ENCODE peak calls at places on chromosome 9, in five cellular contexts. L is esophagus squamous epithelium, Q is BJ, P is upper lobe of left lung, W is HCT116. Y is an unnamed sample.

GRCh38 chr9:114786251-114786650 is 19.6 kb downstream of the TNFSF15 start:
- DNase-seq in L (no peak), Q (no peak), P (no peak), W (no peak), Y (peak; percentile 16)

GRCh38 chr9:21672762-21673161 is 129.7 kb upstream of the MTAP start:
- DNase-seq in P (no peak), Q (no peak), W (no peak), L (no peak), Y (no peak)

GRCh38 chr9:134591082-134591571 is 50.5 kb upstream of the COL5A1 start:
- DNase-seq in P (no peak), W (no peak), Q (no peak), L (no peak), Y (no peak)

GRCh38 chr9:17906204-17906840 is 327.5 kb downstream of the SH3GL2 start:
- DNase-seq in L (no peak), P (peak; percentile 82), Q (no peak), W (no peak), Y (no peak)

GRCh38 chr9:136046555-136046921 is 48.6 kb downstream of the NACC2 start:
- DNase-seq in L (no peak), Q (no peak), W (no peak), P (no peak), Y (no peak)

GRCh38 chr9:95150903-95151302 is 166.6 kb downstream of the FANCC start:
- DNase-seq in W (no peak), P (no peak), Q (no peak), L (no peak), Y (no peak)

GRCh38 chr9:37364751-37365360 is 57.6 kb upstream of the GRHPR start:
- DNase-seq in P (no peak), L (no peak), W (no peak), Q (no peak), Y (peak; percentile 12)

GRCh38 chr9:19782005-19782404 is 6.8 kb downstream of the SLC24A2 start:
- DNase-seq in P (no peak), Q (no peak), W (no peak), L (no peak), Y (peak; percentile 32)

GRCh38 chr9:97990259-97990658 is 7.1 kb downstream of the ANP32B start:
- DNase-seq in W (no peak), Q (no peak), L (no peak), P (no peak), Y (peak; percentile 62)

GRCh38 chr9:69583641-69584234 is 88.4 kb downstream of the APBA1 start:
- DNase-seq in P (no peak), L (no peak), W (no peak), Q (no peak), Y (no peak)

GRCh38 chr9:38404314-38404713 is 11.8 kb downstream of the ALDH1B1 start:
- DNase-seq in L (no peak), W (no peak), Q (no peak), P (no peak), Y (no peak)

GRCh38 chr9:38467404-38467803 is 43.1 kb upstream of the IGFBPL1 start:
- DNase-seq in Q (no peak), P (no peak), L (no peak), W (no peak), Y (no peak)

GRCh38 chr9:83630938-83631457 is 8.1 kb downstream of the IDNK start:
- DNase-seq in Q (no peak), W (no peak), P (no peak), L (no peak), Y (no peak)

GRCh38 chr9:134863306-134863902 is 17.2 kb upstream of the FCN2 start:
- DNase-seq in L (no peak), W (no peak), P (no peak), Q (no peak), Y (no peak)

GRCh38 chr9:108416321-108416720 is 439.5 kb downstream of the ACTL7B start:
- DNase-seq in Q (no peak), P (no peak), L (no peak), W (peak; percentile 15), Y (peak; percentile 65)

GRCh38 chr9:114421147-114421546 is 33.4 kb upstream of the AKNA start:
- DNase-seq in W (no peak), Q (no peak), L (no peak), P (peak; percentile 45), Y (no peak)

GRCh38 chr9:2459756-2460155 is 161.8 kb upstream of the VLDLR start:
- DNase-seq in W (no peak), L (no peak), P (no peak), Q (no peak), Y (no peak)

GRCh38 chr9:16879416-16879815 is 8.9 kb upstream of the BNC2 start:
- DNase-seq in L (no peak), W (no peak), P (no peak), Q (no peak), Y (no peak)

GRCh38 chr9:104142799-104143553 is 48.9 kb downstream of the SMC2 start:
- DNase-seq in W (no peak), L (no peak), Q (no peak), P (no peak), Y (no peak)

GRCh38 chr9:69955536-69956355 is 87.9 kb upstream of the MAMDC2 start:
- DNase-seq in W (no peak), P (peak; percentile 25), L (no peak), Q (peak; percentile 16), Y (no peak)

GRCh38 chr9:108885643-108886348 is 23.7 kb downstream of the ACTL7A start:
- DNase-seq in P (no peak), W (peak; percentile 2), Q (no peak), L (no peak), Y (peak; percentile 89)

GRCh38 chr9:7976167-7976755 is 176.7 kb upstream of the DMAC1 start:
- DNase-seq in W (no peak), P (no peak), Q (no peak), L (peak; percentile 3), Y (no peak)

GRCh38 chr9:7690007-7690406 is 109.6 kb downstream of the DMAC1 start:
- DNase-seq in L (no peak), W (no peak), Q (no peak), P (no peak), Y (no peak)

GRCh38 chr9:114405294-114406034 is 17.7 kb upstream of the AKNA start:
- DNase-seq in W (peak; percentile 48), P (no peak), L (peak; percentile 21), Q (no peak), Y (peak; percentile 67)

GRCh38 chr9:74867483-74867882 is 20.2 kb downstream of the TRPM6 start:
- DNase-seq in L (no peak), P (no peak), Q (no peak), W (no peak), Y (no peak)

GRCh38 chr9:111874500-111874899 is 22.1 kb upstream of the UGCG start:
- DNase-seq in P (no peak), W (no peak), L (no peak), Q (no peak), Y (peak; percentile 96)

GRCh38 chr9:32879335-32879734 is 96.0 kb downstream of the TMEM215 start:
- DNase-seq in W (no peak), Q (no peak), P (no peak), L (no peak), Y (no peak)

GRCh38 chr9:76530458-76531100 is 71.6 kb downstream of the GCNT1 start:
- DNase-seq in L (no peak), Q (no peak), W (no peak), P (no peak), Y (no peak)

GRCh38 chr9:106657951-106658350 is 205.0 kb upstream of the ZNF462 start:
- DNase-seq in W (no peak), L (no peak), Q (no peak), P (no peak), Y (no peak)

GRCh38 chr9:105299190-105299854 is 54.9 kb downstream of the SLC44A1 start:
- DNase-seq in W (no peak), Q (peak; percentile 60), L (no peak), P (no peak), Y (peak; percentile 98)

GRCh38 chr9:112764837-112765236 is 14.3 kb downstream of the SNX30 start:
- DNase-seq in L (no peak), Q (no peak), W (no peak), P (no peak), Y (no peak)

GRCh38 chr9:86994231-86994630 is 46.9 kb upstream of the GAS1 start:
- DNase-seq in P (no peak), L (no peak), W (no peak), Q (no peak), Y (no peak)

GRCh38 chr9:12884736-12885395 is 110.0 kb downstream of the LURAP1L start:
- DNase-seq in L (no peak), W (peak; percentile 55), Q (peak; percentile 12), P (no peak), Y (peak; percentile 87)
- TF ChIP-seq CTCF in L (peak; percentile 35), W (peak; percentile 88), Q (peak; percentile 62), P (peak; percentile 15), Y (peak; percentile 51)

GRCh38 chr9:33992622-33993021 is 56.1 kb downstream of the UBAP2 start:
- DNase-seq in W (no peak), Q (no peak), L (no peak), P (no peak), Y (no peak)
- H3K4me3 ChIP-seq in W (no peak overlapping the region), Q (no peak overlapping the region), L (no peak overlapping the region), P (no peak overlapping the region), Y (no peak overlapping the region)

DNA sequence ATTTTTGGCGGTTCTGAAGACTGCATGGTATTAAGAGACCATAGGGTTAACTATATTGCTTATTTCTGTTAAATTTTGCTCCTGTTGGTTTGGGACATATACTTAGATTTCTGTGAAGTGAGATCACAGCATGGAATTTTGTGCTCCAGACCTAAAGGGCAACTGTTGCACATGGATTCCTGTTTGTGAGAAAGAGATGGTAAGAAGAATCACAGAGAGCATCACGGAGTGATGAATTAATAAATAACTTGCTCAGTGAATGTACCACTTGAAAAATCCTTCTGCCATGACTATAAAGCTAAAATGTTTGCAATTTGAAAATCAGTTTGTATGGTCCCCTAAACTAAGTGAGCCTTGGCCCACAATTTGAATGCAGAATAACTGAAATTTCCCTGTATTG is 4.5 kb downstream of the PSAT1 start:
- DNase-seq in P (no peak), Q (no peak), L (no peak), W (no peak), Y (no peak)
- H3K36me3 ChIP-seq in P (no peaks in the 10 kb centered on the region), Q (peaks cover 25% of the 10 kb centered on the region), L (peaks cover 46% of the 10 kb centered on the region), W (peaks cover 13% of the 10 kb centered on the region), Y (peaks cover 33% of the 10 kb centered on the region)

DNA sequence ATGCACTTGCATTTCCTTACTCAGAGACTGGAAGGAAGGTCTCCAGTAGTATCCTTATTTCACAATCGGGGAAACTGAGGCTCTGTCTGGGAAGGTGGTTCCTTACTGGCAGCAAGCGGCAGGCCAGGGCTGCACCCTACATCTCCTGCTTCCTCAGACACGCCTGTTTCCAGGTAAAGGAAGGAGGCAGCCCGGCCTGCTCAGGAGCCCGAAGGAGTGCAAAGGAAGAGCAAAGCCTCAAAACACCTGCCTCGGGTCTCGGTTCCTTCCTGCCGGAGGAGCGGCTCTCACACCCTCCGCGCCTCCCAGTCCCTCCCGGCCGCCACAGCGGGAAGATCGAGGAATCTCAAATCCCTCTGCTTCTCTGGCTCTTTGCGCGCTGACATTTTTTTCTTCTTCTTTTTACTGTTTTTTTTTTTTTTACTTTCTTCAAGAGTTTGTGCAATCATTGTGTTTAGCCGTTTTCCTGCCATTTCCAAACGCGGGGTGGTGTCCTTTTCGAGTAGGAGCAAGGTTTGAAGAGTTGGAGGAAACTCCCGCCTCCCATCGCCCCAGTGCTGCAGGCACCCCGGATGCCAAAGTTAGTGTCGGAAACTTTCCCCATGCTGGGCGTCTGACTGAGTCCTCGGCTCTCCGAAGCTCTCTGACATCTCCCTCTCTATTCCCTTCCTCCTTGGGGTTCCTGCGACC is 1.0 kb downstream of the GGTA1 start:
- DNase-seq in W (no peak), Q (no peak), L (no peak), P (peak; percentile 63), Y (peak; percentile 28)
- TF ChIP-seq CTCF in W (no peak), Q (no peak), L (no peak), P (no peak), Y (no peak)

Y was measured in bronchial epithelial cell.